ENCODE peak calls at places on chromosomes 12 and 14, in five cellular contexts. W is activated naive CD4-positive, alpha-beta T cell; F is HFFc6; I is neural progenitor cell; U is amniotic stem cell. L is an unnamed sample.

GRCh38 chr12:47949441-47950341 is 13.7 kb upstream of the TMEM106C start:
- DNase-seq in W (no peak), F (peak; percentile 59), I (peak; percentile 91), U (no peak), L (peak; percentile 79)

GRCh38 chr12:106304001-106304421 is 1.5 kb downstream of the TCP11L2 start:
- DNase-seq in W (no peak), F (no peak), I (peak; percentile 12), U (no peak), L (no peak)

GRCh38 chr14:105918496-105919262 is 392.3 kb downstream of the TMEM121 start:
- DNase-seq in W (no peak), F (no peak), I (no peak), U (no peak), L (no peak)

GRCh38 chr14:54253195-54253947 is 143.4 kb upstream of the CDKN3 start:
- DNase-seq in W (no peak), F (peak; percentile 86), I (no peak), U (peak; percentile 15), L (no peak)

GRCh38 chr12:22935090-22935489 is 310.1 kb downstream of the ETNK1 start:
- DNase-seq in W (no peak), F (no peak), I (no peak), U (no peak), L (no peak)

GRCh38 chr12:12881495-12881894 is 9.9 kb upstream of the GPRC5A start:
- DNase-seq in W (no peak), F (peak; percentile 37), I (no peak), U (no peak), L (no peak)

GRCh38 chr12:76186507-76186906 is 102.0 kb upstream of the NAP1L1 start:
- DNase-seq in W (no peak), F (peak; percentile 2), I (no peak), U (no peak), L (no peak)

GRCh38 chr14:20934148-20934762 is 21.0 kb upstream of the RNASE2 start:
- DNase-seq in W (peak; percentile 4), F (no peak), I (peak; percentile 83), U (no peak), L (peak; percentile 16)

GRCh38 chr14:62532186-62532585 is 513.1 kb downstream of the KCNH5 start:
- DNase-seq in W (no peak), F (no peak), I (no peak), U (no peak), L (no peak)

GRCh38 chr12:105192624-105193225 is 43.2 kb downstream of the APPL2 start:
- DNase-seq in W (no peak), F (no peak), I (no peak), U (no peak), L (no peak)

GRCh38 chr12:108565976-108566375 is 3.6 kb downstream of the ISCU start:
- DNase-seq in W (peak; percentile 7), F (peak; percentile 80), I (no peak), U (no peak), L (peak; percentile 82)

GRCh38 chr12:50099302-50100008 is 4.4 kb upstream of the GPD1 start:
- DNase-seq in W (no peak), F (peak; percentile 43), I (no peak), U (peak; percentile 42), L (no peak)

GRCh38 chr14:65729547-65729946 is 317.0 kb downstream of the FUT8 start:
- DNase-seq in W (no peak), F (no peak), I (no peak), U (no peak), L (no peak)

GRCh38 chr12:93573552-93574223 is 1.2 kb downstream of the SOCS2 start:
- DNase-seq in W (no peak), F (peak; percentile 46), I (peak; percentile 14), U (no peak), L (no peak)

GRCh38 chr12:131105351-131105735 is 151.6 kb downstream of the ADGRD1 start:
- DNase-seq in W (no peak), F (no peak), I (no peak), U (no peak), L (no peak)

GRCh38 chr12:31961137-31961536 is 1.9 kb downstream of the RESF1 start:
- DNase-seq in W (no peak), F (no peak), I (no peak), U (no peak), L (no peak)

GRCh38 chr12:238736-239398 is 23.8 kb downstream of the SLC6A13 start:
- DNase-seq in W (no peak), F (no peak), I (no peak), U (no peak), L (no peak)

GRCh38 chr12:99087278-99087677 is 442.2 kb downstream of the APAF1 start:
- DNase-seq in W (no peak), F (no peak), I (peak; percentile 42), U (no peak), L (no peak)

GRCh38 chr14:36027354-36027753 is 149.2 kb downstream of the PTCSC3 start:
- DNase-seq in W (no peak), F (no peak), I (no peak), U (no peak), L (no peak)

GRCh38 chr12:24201258-24201970 is 251.9 kb upstream of the SOX5 start:
- DNase-seq in W (no peak), F (no peak), I (no peak), U (no peak), L (no peak)

GRCh38 chr12:104108755-104109445 is 29.1 kb downstream of the NFYB start:
- DNase-seq in W (peak; percentile 76), F (peak; percentile 78), I (peak; percentile 85), U (peak; percentile 72), L (peak; percentile 90)

GRCh38 chr12:54932691-54933090 is 51.9 kb downstream of the TESPA1 start:
- DNase-seq in W (no peak), F (no peak), I (no peak), U (no peak), L (no peak)

GRCh38 chr12:11718768-11719253 is 69.3 kb downstream of the ETV6 start:
- DNase-seq in W (no peak), F (peak; percentile 82), I (peak; percentile 45), U (no peak), L (no peak)

GRCh38 chr12:49929581-49929980 is 21.0 kb upstream of the AQP2 start:
- DNase-seq in W (no peak), F (no peak), I (no peak), U (no peak), L (peak; percentile 8)

GRCh38 chr14:57692671-57693070 is 173.2 kb downstream of the SLC35F4 start:
- DNase-seq in W (no peak), F (peak; percentile 43), I (peak; percentile 13), U (no peak), L (no peak)

GRCh38 chr14:105857816-105858675 is 331.7 kb downstream of the TMEM121 start:
- DNase-seq in W (no peak), F (no peak), I (no peak), U (no peak), L (peak; percentile 53)

GRCh38 chr12:29160230-29160629 is 11.2 kb downstream of the FAR2 start:
- DNase-seq in W (no peak), F (no peak), I (no peak), U (no peak), L (no peak)

GRCh38 chr14:23827100-23827892 is 126.3 kb upstream of the DHRS4 start:
- DNase-seq in W (no peak), F (no peak), I (no peak), U (no peak), L (no peak)

GRCh38 chr14:99177876-99178630 is 93.9 kb downstream of the BCL11B start:
- DNase-seq in W (no peak), F (no peak), I (no peak), U (no peak), L (no peak)

GRCh38 chr14:51211149-51211548 is 28.9 kb upstream of the TMX1 start:
- DNase-seq in W (no peak), F (no peak), I (no peak), U (no peak), L (no peak)

L was measured in psoas muscle.